ENCODE peak calls at places on chromosomes 12 and 14, in nine cellular contexts. One of them, this sample, is unnamed.
A peak's percentile ranks its signal among the peaks of the same experiment; 100 is the strongest.

GRCh38 chr14:50792634-50793068 is 38.3 kb downstream of the NIN start:
- DNase-seq in dorsolateral prefrontal cortex: no peak
- DNase-seq in lung: no peak
- DNase-seq in heart right ventricle: peak; percentile 34
- DNase-seq in left ventricle myocardium inferior: no peak
- DNase-seq in brain microvascular endothelial cell: no peak
- DNase-seq in prostate gland: no peak
- DNase-seq in tibial artery: no peak
- DNase-seq in suprapubic skin: no peak
- DNase-seq in this sample: no peak

GRCh38 chr12:12901158-12901791 is 9.9 kb downstream of the GPRC5A start:
- DNase-seq in dorsolateral prefrontal cortex: no peak
- DNase-seq in lung: no peak
- DNase-seq in heart right ventricle: no peak
- DNase-seq in left ventricle myocardium inferior: no peak
- DNase-seq in brain microvascular endothelial cell: peak; percentile 91
- DNase-seq in prostate gland: no peak
- DNase-seq in tibial artery: peak; percentile 87
- DNase-seq in suprapubic skin: no peak
- DNase-seq in this sample: no peak

GRCh38 chr14:74425525-74426201 is 347 bp downstream of the SYNDIG1L start:
- DNase-seq in dorsolateral prefrontal cortex: no peak
- DNase-seq in lung: no peak
- DNase-seq in heart right ventricle: peak; percentile 20
- DNase-seq in left ventricle myocardium inferior: peak; percentile 38
- DNase-seq in brain microvascular endothelial cell: no peak
- DNase-seq in prostate gland: no peak
- DNase-seq in tibial artery: peak; percentile 65
- DNase-seq in suprapubic skin: peak; percentile 74
- DNase-seq in this sample: no peak

GRCh38 chr14:96852823-96853422 is 55.7 kb downstream of the VRK1 start:
- DNase-seq in dorsolateral prefrontal cortex: no peak
- DNase-seq in lung: no peak
- DNase-seq in heart right ventricle: no peak
- DNase-seq in left ventricle myocardium inferior: no peak
- DNase-seq in brain microvascular endothelial cell: peak; percentile 54
- DNase-seq in prostate gland: no peak
- DNase-seq in tibial artery: no peak
- DNase-seq in suprapubic skin: no peak
- DNase-seq in this sample: peak; percentile 34

GRCh38 chr14:52844262-52845060 is 53.1 kb upstream of the GNPNAT1 start:
- DNase-seq in dorsolateral prefrontal cortex: no peak
- DNase-seq in lung: no peak
- DNase-seq in heart right ventricle: peak; percentile 8
- DNase-seq in left ventricle myocardium inferior: no peak
- DNase-seq in brain microvascular endothelial cell: no peak
- DNase-seq in prostate gland: peak; percentile 10
- DNase-seq in tibial artery: no peak
- DNase-seq in suprapubic skin: no peak
- DNase-seq in this sample: no peak

GRCh38 chr12:48542300-48542928 is 17.0 kb downstream of the OR8S1 start:
- DNase-seq in dorsolateral prefrontal cortex: no peak
- DNase-seq in lung: peak; percentile 50
- DNase-seq in heart right ventricle: peak; percentile 13
- DNase-seq in left ventricle myocardium inferior: no peak
- DNase-seq in brain microvascular endothelial cell: peak; percentile 6
- DNase-seq in prostate gland: no peak
- DNase-seq in tibial artery: no peak
- DNase-seq in suprapubic skin: no peak
- DNase-seq in this sample: no peak

GRCh38 chr14:58663494-58664111 is 25.8 kb downstream of the DACT1 start:
- DNase-seq in dorsolateral prefrontal cortex: no peak
- DNase-seq in lung: no peak
- DNase-seq in heart right ventricle: no peak
- DNase-seq in left ventricle myocardium inferior: no peak
- DNase-seq in brain microvascular endothelial cell: peak; percentile 80
- DNase-seq in prostate gland: no peak
- DNase-seq in tibial artery: no peak
- DNase-seq in suprapubic skin: no peak
- DNase-seq in this sample: peak; percentile 65

GRCh38 chr14:81144811-81145598 is 75.8 kb downstream of the GTF2A1 start:
- DNase-seq in dorsolateral prefrontal cortex: no peak
- DNase-seq in lung: no peak
- DNase-seq in heart right ventricle: no peak
- DNase-seq in left ventricle myocardium inferior: no peak
- DNase-seq in brain microvascular endothelial cell: no peak
- DNase-seq in prostate gland: no peak
- DNase-seq in tibial artery: no peak
- DNase-seq in suprapubic skin: no peak
- DNase-seq in this sample: no peak

GRCh38 chr12:59780605-59781135 is 184.8 kb downstream of the SLC16A7 start:
- DNase-seq in dorsolateral prefrontal cortex: no peak
- DNase-seq in lung: no peak
- DNase-seq in heart right ventricle: no peak
- DNase-seq in left ventricle myocardium inferior: no peak
- DNase-seq in brain microvascular endothelial cell: peak; percentile 25
- DNase-seq in prostate gland: no peak
- DNase-seq in tibial artery: no peak
- DNase-seq in suprapubic skin: no peak
- DNase-seq in this sample: no peak

GRCh38 chr14:34030864-34031263 is 80.0 kb upstream of the EGLN3 start:
- DNase-seq in dorsolateral prefrontal cortex: no peak
- DNase-seq in lung: no peak
- DNase-seq in heart right ventricle: peak; percentile 73
- DNase-seq in left ventricle myocardium inferior: peak; percentile 45
- DNase-seq in brain microvascular endothelial cell: no peak
- DNase-seq in prostate gland: no peak
- DNase-seq in tibial artery: no peak
- DNase-seq in suprapubic skin: no peak
- DNase-seq in this sample: peak; percentile 7

GRCh38 chr14:88669346-88669745 is 106.5 kb downstream of the ZC3H14 start:
- DNase-seq in dorsolateral prefrontal cortex: no peak
- DNase-seq in lung: no peak
- DNase-seq in heart right ventricle: no peak
- DNase-seq in left ventricle myocardium inferior: no peak
- DNase-seq in brain microvascular endothelial cell: no peak
- DNase-seq in prostate gland: no peak
- DNase-seq in tibial artery: no peak
- DNase-seq in suprapubic skin: no peak
- DNase-seq in this sample: no peak

GRCh38 chr12:68912916-68913315 is 20.1 kb downstream of the CPM start:
- DNase-seq in dorsolateral prefrontal cortex: no peak
- DNase-seq in lung: no peak
- DNase-seq in heart right ventricle: no peak
- DNase-seq in left ventricle myocardium inferior: no peak
- DNase-seq in brain microvascular endothelial cell: no peak
- DNase-seq in prostate gland: no peak
- DNase-seq in tibial artery: no peak
- DNase-seq in suprapubic skin: no peak
- DNase-seq in this sample: no peak

DNA sequence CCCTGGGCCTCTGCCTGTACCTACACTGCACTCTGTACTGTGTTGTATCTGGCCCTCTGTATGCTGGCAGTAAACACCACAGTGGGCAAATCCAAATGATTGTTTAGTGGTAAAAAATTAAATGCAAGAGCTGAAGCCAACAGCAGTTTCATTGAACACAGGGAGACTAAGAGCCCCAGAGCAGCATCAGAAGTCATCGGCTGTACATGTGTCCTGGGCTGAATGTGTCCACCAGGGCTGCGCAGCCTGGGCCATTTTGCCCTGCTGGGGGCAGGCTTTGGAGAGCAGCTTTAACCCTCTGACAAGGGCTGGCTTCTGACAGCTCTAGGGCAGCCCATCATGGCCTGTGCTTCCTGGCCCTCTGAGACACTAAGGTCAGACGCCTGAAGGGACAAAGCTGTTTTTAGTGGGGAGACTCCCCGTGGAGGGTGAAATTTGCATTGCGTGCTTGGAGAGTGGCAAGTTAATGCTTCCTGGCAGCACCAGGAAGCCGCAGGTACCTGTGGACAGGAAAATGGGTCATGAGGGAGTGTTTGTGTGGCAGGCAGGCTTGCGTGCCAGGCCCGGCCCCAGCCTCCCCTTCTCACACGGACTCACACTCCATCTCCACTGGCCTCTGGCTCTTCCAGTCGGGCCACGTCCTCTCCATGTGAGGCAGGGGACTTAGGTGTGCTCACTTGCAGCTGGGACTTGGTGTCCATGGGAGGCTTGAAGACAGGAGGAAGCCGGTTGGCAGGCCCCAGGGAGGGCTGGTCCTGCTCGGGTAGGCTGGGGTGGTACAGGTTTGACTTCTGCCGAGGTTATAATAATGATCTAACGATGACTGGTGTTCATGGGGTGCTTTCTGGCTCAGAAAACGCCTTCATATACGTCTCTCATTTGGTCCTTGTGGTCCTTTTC is 150.1 kb downstream of the TSPAN9 start:
- DNase-seq in dorsolateral prefrontal cortex: no peak
- DNase-seq in lung: no peak
- DNase-seq in heart right ventricle: no peak
- DNase-seq in left ventricle myocardium inferior: no peak
- DNase-seq in brain microvascular endothelial cell: no peak
- DNase-seq in prostate gland: no peak
- DNase-seq in tibial artery: no peak
- DNase-seq in suprapubic skin: no peak
- DNase-seq in this sample: no peak
- H3K27ac ChIP-seq in dorsolateral prefrontal cortex: no peak overlapping the region
- H3K27ac ChIP-seq in lung: no peak overlapping the region
- H3K27ac ChIP-seq in heart right ventricle: peak overlapping the region; percentile 77
- H3K27ac ChIP-seq in left ventricle myocardium inferior: peak overlapping the region; percentile 96
- H3K27ac ChIP-seq in brain microvascular endothelial cell: no peak overlapping the region
- H3K27ac ChIP-seq in prostate gland: no peak overlapping the region
- H3K27ac ChIP-seq in tibial artery: no peak overlapping the region
- H3K27ac ChIP-seq in suprapubic skin: no peak overlapping the region
- H3K27ac ChIP-seq in this sample: no peak overlapping the region

DNA sequence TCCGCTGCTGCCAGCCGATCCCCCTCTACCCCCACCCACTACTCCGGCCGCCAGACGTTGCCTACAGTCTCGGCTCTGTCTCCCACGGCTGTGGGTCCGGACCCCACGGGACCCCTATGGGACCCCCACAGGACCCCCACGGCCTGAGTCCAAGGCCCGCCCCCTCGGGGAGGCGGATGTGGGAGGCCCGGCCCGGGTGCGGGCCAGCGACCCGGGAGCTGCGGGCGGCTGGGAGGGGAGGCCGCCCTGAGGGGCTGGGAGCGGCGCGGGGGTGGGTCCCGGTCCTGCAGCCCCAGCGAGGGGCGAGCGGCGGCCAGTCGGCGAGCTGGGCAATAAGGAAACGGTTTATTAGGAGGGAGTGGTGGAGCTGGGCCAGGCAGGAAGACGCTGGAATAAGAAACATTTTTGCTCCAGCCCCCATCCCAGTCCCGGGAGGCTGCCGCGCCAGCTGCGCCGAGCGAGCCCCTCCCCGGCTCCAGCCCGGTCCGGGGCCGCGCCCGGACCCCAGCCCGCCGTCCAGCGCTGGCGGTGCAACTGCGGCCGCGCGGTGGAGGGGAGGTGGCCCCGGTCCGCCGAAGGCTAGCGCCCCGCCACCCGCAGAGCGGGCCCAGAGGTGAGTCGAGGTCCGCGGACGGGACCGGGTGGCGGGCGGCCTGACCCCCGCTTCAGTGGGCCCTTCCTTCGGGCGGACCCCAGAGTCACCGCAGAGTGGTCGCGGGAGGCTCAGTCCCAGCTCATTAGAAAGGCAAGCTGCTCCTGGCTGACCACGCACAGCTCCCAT is at the start of gene ACVRL1:
- DNase-seq in dorsolateral prefrontal cortex: no peak
- DNase-seq in lung: no peak
- DNase-seq in heart right ventricle: no peak
- DNase-seq in left ventricle myocardium inferior: peak; percentile 68
- DNase-seq in brain microvascular endothelial cell: no peak
- DNase-seq in prostate gland: no peak
- DNase-seq in tibial artery: peak; percentile 64
- DNase-seq in suprapubic skin: no peak
- DNase-seq in this sample: no peak
- H3K4me3 ChIP-seq in dorsolateral prefrontal cortex: peak within 1 kb of the TSS; percentile 56
- H3K4me3 ChIP-seq in lung: peak within 1 kb of the TSS; percentile 61
- H3K4me3 ChIP-seq in heart right ventricle: peak within 1 kb of the TSS; percentile 67
- H3K4me3 ChIP-seq in left ventricle myocardium inferior: peak within 1 kb of the TSS; percentile 74
- H3K4me3 ChIP-seq in brain microvascular endothelial cell: peak within 1 kb of the TSS; percentile 55
- H3K4me3 ChIP-seq in prostate gland: peak within 1 kb of the TSS; percentile 45
- H3K4me3 ChIP-seq in tibial artery: peak within 1 kb of the TSS; percentile 56
- H3K4me3 ChIP-seq in suprapubic skin: peak within 1 kb of the TSS; percentile 58
- H3K4me3 ChIP-seq in this sample: peak within 1 kb of the TSS; percentile 54

GRCh38 chr12:3332190-3332589 is 158.8 kb upstream of the PRMT8 start:
- DNase-seq in dorsolateral prefrontal cortex: no peak
- DNase-seq in lung: no peak
- DNase-seq in heart right ventricle: no peak
- DNase-seq in left ventricle myocardium inferior: no peak
- DNase-seq in brain microvascular endothelial cell: peak; percentile 8
- DNase-seq in prostate gland: no peak
- DNase-seq in tibial artery: no peak
- DNase-seq in suprapubic skin: no peak
- DNase-seq in this sample: no peak
- H3K27me3 ChIP-seq in dorsolateral prefrontal cortex: no peaks in the 10 kb centered on the region
- H3K27me3 ChIP-seq in lung: peaks cover 3% of the 10 kb centered on the region
- H3K27me3 ChIP-seq in heart right ventricle: no peaks in the 10 kb centered on the region
- H3K27me3 ChIP-seq in left ventricle myocardium inferior: no peaks in the 10 kb centered on the region
- H3K27me3 ChIP-seq in brain microvascular endothelial cell: no peaks in the 10 kb centered on the region
- H3K27me3 ChIP-seq in prostate gland: no peaks in the 10 kb centered on the region
- H3K27me3 ChIP-seq in tibial artery: no peaks in the 10 kb centered on the region
- H3K27me3 ChIP-seq in suprapubic skin: peaks cover 6% of the 10 kb centered on the region
- H3K27me3 ChIP-seq in this sample: peaks cover 11% of the 10 kb centered on the region

DNA sequence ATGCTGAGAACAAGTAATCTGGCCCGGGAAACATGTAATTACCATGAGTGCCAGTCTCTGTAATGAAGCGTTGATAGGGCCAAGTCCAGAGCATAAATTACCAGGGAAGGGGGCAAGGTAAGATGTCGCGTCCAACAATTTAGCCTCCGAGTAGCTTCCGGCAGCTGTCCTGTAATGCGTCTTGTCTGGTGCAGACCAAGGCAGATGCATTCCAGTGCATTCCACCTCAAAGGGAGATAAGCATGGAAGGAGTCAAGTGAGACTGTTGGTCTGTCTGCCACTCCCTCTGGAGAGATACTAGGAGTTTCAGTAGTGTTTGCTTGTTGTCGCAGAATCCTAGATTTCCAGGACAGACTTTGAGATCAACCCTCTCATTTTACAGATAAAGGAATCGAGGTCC is 218.3 kb downstream of the AACS start:
- DNase-seq in dorsolateral prefrontal cortex: no peak
- DNase-seq in lung: no peak
- DNase-seq in heart right ventricle: no peak
- DNase-seq in left ventricle myocardium inferior: no peak
- DNase-seq in brain microvascular endothelial cell: no peak
- DNase-seq in prostate gland: no peak
- DNase-seq in tibial artery: no peak
- DNase-seq in suprapubic skin: no peak
- DNase-seq in this sample: no peak
- H3K27ac ChIP-seq in dorsolateral prefrontal cortex: no peak overlapping the region
- H3K27ac ChIP-seq in lung: no peak overlapping the region
- H3K27ac ChIP-seq in heart right ventricle: no peak overlapping the region
- H3K27ac ChIP-seq in left ventricle myocardium inferior: no peak overlapping the region
- H3K27ac ChIP-seq in brain microvascular endothelial cell: no peak overlapping the region
- H3K27ac ChIP-seq in prostate gland: no peak overlapping the region
- H3K27ac ChIP-seq in tibial artery: no peak overlapping the region
- H3K27ac ChIP-seq in suprapubic skin: no peak overlapping the region
- H3K27ac ChIP-seq in this sample: no peak overlapping the region